ENCODE peak calls at places on chromosomes 3 and 15, in nine cellular contexts. One of them, this sample, is unnamed.

GRCh38 chr3:194811118-194811517 is 125.4 kb downstream of the FAM43A start:
- DNase-seq in HCT116: no peak
- DNase-seq in Panc1: no peak
- DNase-seq in HepG2: no peak
- DNase-seq in GM23338: no peak
- DNase-seq in SK-N-SH: no peak
- DNase-seq in K562: no peak
- DNase-seq in A549: no peak
- DNase-seq in GM12878: no peak
- DNase-seq in this sample: no peak

GRCh38 chr3:14360123-14360881 is 42.1 kb upstream of the SLC6A6 start:
- DNase-seq in GM23338: no peak
- DNase-seq in HepG2: peak; percentile 16
- DNase-seq in Panc1: no peak
- DNase-seq in HCT116: no peak
- DNase-seq in K562: no peak
- DNase-seq in GM12878: no peak
- DNase-seq in A549: no peak
- DNase-seq in SK-N-SH: no peak
- DNase-seq in this sample: no peak

GRCh38 chr3:177330771-177331170 is 133.5 kb upstream of the TBL1XR1 start:
- DNase-seq in K562: no peak
- DNase-seq in Panc1: no peak
- DNase-seq in HCT116: no peak
- DNase-seq in A549: no peak
- DNase-seq in SK-N-SH: no peak
- DNase-seq in GM12878: no peak
- DNase-seq in HepG2: no peak
- DNase-seq in GM23338: no peak
- DNase-seq in this sample: no peak

GRCh38 chr3:118802325-118803095 is 232.1 kb downstream of the IGSF11 start:
- DNase-seq in K562: no peak
- DNase-seq in GM12878: no peak
- DNase-seq in GM23338: no peak
- DNase-seq in SK-N-SH: no peak
- DNase-seq in Panc1: no peak
- DNase-seq in A549: no peak
- DNase-seq in HCT116: no peak
- DNase-seq in HepG2: no peak
- DNase-seq in this sample: no peak

GRCh38 chr3:183260167-183260904 is 7.3 kb downstream of the B3GNT5 start:
- DNase-seq in GM12878: no peak
- DNase-seq in Panc1: no peak
- DNase-seq in A549: no peak
- DNase-seq in K562: no peak
- DNase-seq in HCT116: no peak
- DNase-seq in SK-N-SH: no peak
- DNase-seq in GM23338: no peak
- DNase-seq in HepG2: no peak
- DNase-seq in this sample: peak; percentile 86

GRCh38 chr3:187101184-187102072 is 37.9 kb downstream of the RPL39L start:
- DNase-seq in A549: peak; percentile 8
- DNase-seq in SK-N-SH: peak; percentile 54
- DNase-seq in K562: peak; percentile 42
- DNase-seq in Panc1: no peak
- DNase-seq in GM12878: no peak
- DNase-seq in HepG2: peak; percentile 43
- DNase-seq in GM23338: no peak
- DNase-seq in HCT116: no peak
- DNase-seq in this sample: no peak

GRCh38 chr3:48896991-48897390 is 1.7 kb downstream of the SLC25A20 start:
- DNase-seq in A549: no peak
- DNase-seq in GM12878: no peak
- DNase-seq in Panc1: no peak
- DNase-seq in K562: no peak
- DNase-seq in HCT116: no peak
- DNase-seq in GM23338: no peak
- DNase-seq in SK-N-SH: no peak
- DNase-seq in HepG2: peak; percentile 78
- DNase-seq in this sample: peak; percentile 34

GRCh38 chr15:32668942-32669341 is 27.4 kb downstream of the SCG5 start:
- DNase-seq in A549: no peak
- DNase-seq in GM23338: peak; percentile 91
- DNase-seq in HepG2: no peak
- DNase-seq in Panc1: no peak
- DNase-seq in HCT116: no peak
- DNase-seq in SK-N-SH: no peak
- DNase-seq in GM12878: no peak
- DNase-seq in K562: no peak
- DNase-seq in this sample: no peak

GRCh38 chr3:196517919-196518318 is 2.8 kb upstream of the SMCO1 start:
- DNase-seq in K562: no peak
- DNase-seq in HCT116: no peak
- DNase-seq in Panc1: no peak
- DNase-seq in GM12878: no peak
- DNase-seq in GM23338: peak; percentile 17
- DNase-seq in HepG2: no peak
- DNase-seq in SK-N-SH: no peak
- DNase-seq in A549: no peak
- DNase-seq in this sample: no peak

GRCh38 chr15:58545307-58546065 is 113.7 kb downstream of the LIPC start:
- DNase-seq in HCT116: no peak
- DNase-seq in HepG2: no peak
- DNase-seq in GM23338: no peak
- DNase-seq in Panc1: no peak
- DNase-seq in K562: no peak
- DNase-seq in GM12878: no peak
- DNase-seq in SK-N-SH: no peak
- DNase-seq in A549: no peak
- DNase-seq in this sample: no peak

GRCh38 chr3:53113293-53114010 is 16.8 kb downstream of the RFT1 start:
- DNase-seq in K562: no peak
- DNase-seq in HCT116: no peak
- DNase-seq in A549: no peak
- DNase-seq in GM23338: no peak
- DNase-seq in HepG2: no peak
- DNase-seq in GM12878: no peak
- DNase-seq in Panc1: no peak
- DNase-seq in SK-N-SH: no peak
- DNase-seq in this sample: no peak

GRCh38 chr15:48103647-48104046 is 17.1 kb upstream of the SLC24A5 start:
- DNase-seq in HepG2: peak; percentile 3
- DNase-seq in HCT116: no peak
- DNase-seq in GM23338: no peak
- DNase-seq in K562: no peak
- DNase-seq in Panc1: no peak
- DNase-seq in SK-N-SH: no peak
- DNase-seq in GM12878: no peak
- DNase-seq in A549: no peak
- DNase-seq in this sample: no peak

GRCh38 chr3:66755924-66756323 is 242.2 kb upstream of the KBTBD8 start:
- DNase-seq in K562: no peak
- DNase-seq in HepG2: no peak
- DNase-seq in Panc1: no peak
- DNase-seq in A549: no peak
- DNase-seq in SK-N-SH: no peak
- DNase-seq in GM23338: no peak
- DNase-seq in GM12878: no peak
- DNase-seq in HCT116: no peak
- DNase-seq in this sample: no peak

GRCh38 chr15:86555939-86556725 is 476.5 kb downstream of the AGBL1 start:
- DNase-seq in HCT116: no peak
- DNase-seq in HepG2: peak; percentile 50
- DNase-seq in A549: no peak
- DNase-seq in K562: no peak
- DNase-seq in GM12878: no peak
- DNase-seq in Panc1: peak; percentile 41
- DNase-seq in GM23338: no peak
- DNase-seq in SK-N-SH: no peak
- DNase-seq in this sample: no peak

GRCh38 chr3:47908744-47909143 is 105.8 kb downstream of the DHX30 start:
- DNase-seq in Panc1: no peak
- DNase-seq in SK-N-SH: no peak
- DNase-seq in GM12878: no peak
- DNase-seq in HCT116: no peak
- DNase-seq in A549: no peak
- DNase-seq in K562: no peak
- DNase-seq in HepG2: no peak
- DNase-seq in GM23338: no peak
- DNase-seq in this sample: no peak

DNA sequence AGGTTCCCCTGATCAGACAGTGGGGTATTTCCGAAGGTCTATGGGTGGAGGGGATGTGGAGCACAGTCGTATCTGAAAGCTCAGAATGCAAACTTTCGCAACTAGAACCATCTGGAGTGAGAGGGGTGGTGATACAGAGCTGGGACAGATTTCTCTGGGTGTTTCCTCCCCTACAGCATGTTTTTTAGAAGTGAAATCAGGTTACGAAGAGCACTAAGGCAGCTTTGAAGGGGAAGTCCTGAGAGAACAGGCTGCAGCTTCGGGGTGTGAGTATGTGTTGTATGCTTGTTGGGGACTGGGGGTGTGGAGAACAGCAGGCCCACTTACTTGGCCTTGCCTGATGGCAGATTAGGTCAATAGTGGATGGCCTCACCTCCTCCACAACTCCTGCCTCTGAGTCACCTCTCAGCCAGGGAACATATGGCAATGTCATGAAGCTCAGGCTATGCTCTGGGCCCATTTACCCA is 107.1 kb upstream of the RASGRP1 start:
- DNase-seq in K562: no peak
- DNase-seq in HepG2: no peak
- DNase-seq in Panc1: no peak
- DNase-seq in HCT116: no peak
- DNase-seq in SK-N-SH: peak; percentile 9
- DNase-seq in GM12878: peak; percentile 91
- DNase-seq in GM23338: no peak
- DNase-seq in A549: no peak
- DNase-seq in this sample: no peak
- TF ChIP-seq REST in K562: no peak
- TF ChIP-seq REST in HepG2: no peak
- TF ChIP-seq REST in Panc1: no peak
- TF ChIP-seq REST in HCT116: no peak
- TF ChIP-seq REST in SK-N-SH: no peak
- TF ChIP-seq REST in GM12878: no peak
- TF ChIP-seq REST in GM23338: no peak
- TF ChIP-seq REST in A549: no peak
- TF ChIP-seq REST in this sample: no peak

GRCh38 chr15:31148622-31149505 is 47.3 kb upstream of the TRPM1 start:
- DNase-seq in GM12878: no peak
- DNase-seq in Panc1: no peak
- DNase-seq in A549: no peak
- DNase-seq in HepG2: no peak
- DNase-seq in HCT116: no peak
- DNase-seq in GM23338: peak; percentile 23
- DNase-seq in SK-N-SH: no peak
- DNase-seq in K562: no peak
- DNase-seq in this sample: no peak
- TF ChIP-seq REST in GM12878: no peak
- TF ChIP-seq REST in Panc1: no peak
- TF ChIP-seq REST in A549: no peak
- TF ChIP-seq REST in HepG2: no peak
- TF ChIP-seq REST in HCT116: no peak
- TF ChIP-seq REST in GM23338: no peak
- TF ChIP-seq REST in SK-N-SH: no peak
- TF ChIP-seq REST in K562: no peak
- TF ChIP-seq REST in this sample: no peak

GRCh38 chr15:45306105-45306504 is 54.1 kb downstream of the SLC28A2 start:
- DNase-seq in GM12878: no peak
- DNase-seq in Panc1: no peak
- DNase-seq in GM23338: no peak
- DNase-seq in HepG2: no peak
- DNase-seq in K562: no peak
- DNase-seq in HCT116: no peak
- DNase-seq in SK-N-SH: no peak
- DNase-seq in A549: no peak
- DNase-seq in this sample: no peak

GRCh38 chr15:45307230-45307924 is 55.3 kb downstream of the SLC28A2 start:
- DNase-seq in A549: no peak
- DNase-seq in HepG2: peak; percentile 53
- DNase-seq in SK-N-SH: peak; percentile 42
- DNase-seq in HCT116: peak; percentile 32
- DNase-seq in GM12878: peak; percentile 31
- DNase-seq in GM23338: peak; percentile 18
- DNase-seq in K562: no peak
- DNase-seq in Panc1: no peak
- DNase-seq in this sample: no peak
- TF ChIP-seq REST in A549: no peak
- TF ChIP-seq REST in HepG2: no peak
- TF ChIP-seq REST in SK-N-SH: no peak
- TF ChIP-seq REST in HCT116: no peak
- TF ChIP-seq REST in GM12878: no peak
- TF ChIP-seq REST in GM23338: no peak
- TF ChIP-seq REST in K562: no peak
- TF ChIP-seq REST in Panc1: no peak
- TF ChIP-seq REST in this sample: no peak

GRCh38 chr3:134646086-134646485 is 4.7 kb downstream of the KY start:
- DNase-seq in A549: no peak
- DNase-seq in SK-N-SH: no peak
- DNase-seq in HepG2: no peak
- DNase-seq in Panc1: no peak
- DNase-seq in K562: no peak
- DNase-seq in GM23338: no peak
- DNase-seq in GM12878: no peak
- DNase-seq in HCT116: no peak
- DNase-seq in this sample: no peak
- TF ChIP-seq REST in A549: no peak
- TF ChIP-seq REST in SK-N-SH: no peak
- TF ChIP-seq REST in HepG2: no peak
- TF ChIP-seq REST in Panc1: no peak
- TF ChIP-seq REST in K562: no peak
- TF ChIP-seq REST in GM23338: no peak
- TF ChIP-seq REST in GM12878: no peak
- TF ChIP-seq REST in HCT116: no peak
- TF ChIP-seq REST in this sample: no peak

DNA sequence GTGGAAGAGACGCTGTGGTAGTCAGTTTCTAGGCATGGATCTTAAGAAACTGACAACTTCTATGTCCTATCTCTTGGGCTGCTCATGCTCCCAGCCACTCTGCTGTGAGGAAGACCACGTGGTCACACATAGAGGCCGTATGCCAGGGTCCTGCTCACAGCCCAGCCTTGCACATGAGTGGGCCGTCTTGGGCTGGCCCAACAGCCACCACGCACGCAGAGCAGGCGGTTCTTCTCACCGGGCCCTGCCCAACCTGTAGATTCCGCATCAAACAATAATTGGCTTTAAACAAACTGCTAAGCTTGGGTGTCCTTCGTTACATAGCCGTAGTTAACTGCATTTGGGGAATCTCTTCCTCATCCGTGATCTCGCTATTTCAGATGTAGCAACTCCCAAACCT is 26.0 kb downstream of the SLC41A3 start:
- DNase-seq in HepG2: no peak
- DNase-seq in GM12878: no peak
- DNase-seq in K562: no peak
- DNase-seq in A549: no peak
- DNase-seq in Panc1: no peak
- DNase-seq in GM23338: no peak
- DNase-seq in SK-N-SH: no peak
- DNase-seq in HCT116: no peak
- DNase-seq in this sample: no peak
- TF ChIP-seq REST in HepG2: no peak
- TF ChIP-seq REST in GM12878: no peak
- TF ChIP-seq REST in K562: no peak
- TF ChIP-seq REST in A549: no peak
- TF ChIP-seq REST in Panc1: no peak
- TF ChIP-seq REST in GM23338: no peak
- TF ChIP-seq REST in SK-N-SH: no peak
- TF ChIP-seq REST in HCT116: no peak
- TF ChIP-seq REST in this sample: no peak

This sample was measured in HL-60.